ENCODE peak calls at places on chromosome 1, in six cellular contexts. J is DND-41, K is spleen, M is GM12865, X is transverse colon, I is astrocyte of the spinal cord. O is an unnamed sample.

GRCh38 chr1:150082494-150082893 is 14.9 kb downstream of the VPS45 start:
- DNase-seq in M (no peak), J (no peak), I (no peak), K (no peak), X (no peak), O (no peak)

GRCh38 chr1:171081220-171081993 is 9.3 kb upstream of the FMO3 start:
- DNase-seq in K (no peak), I (peak; percentile 76), X (no peak), M (peak; percentile 7), J (no peak), O (peak; percentile 63)

GRCh38 chr1:218377143-218377660 is 32.1 kb downstream of the TGFB2 start:
- DNase-seq in J (peak; percentile 63), I (peak; percentile 98), M (peak; percentile 27), K (no peak), X (no peak), O (peak; percentile 97)

GRCh38 chr1:94055459-94056122 is 65.4 kb downstream of the ABCA4 start:
- DNase-seq in J (no peak), I (no peak), M (no peak), K (no peak), X (no peak), O (no peak)

GRCh38 chr1:162215902-162216301 is 146.4 kb downstream of the NOS1AP start:
- DNase-seq in J (no peak), M (no peak), X (peak; percentile 35), K (no peak), I (no peak), O (no peak)

GRCh38 chr1:197180252-197180878 is 33.9 kb upstream of the ASPM start:
- DNase-seq in M (peak; percentile 47), J (no peak), I (peak; percentile 73), X (no peak), K (no peak), O (peak; percentile 36)

GRCh38 chr1:113684153-113684541 is 75.1 kb downstream of the PHTF1 start:
- DNase-seq in J (no peak), I (peak; percentile 35), M (no peak), K (no peak), X (peak; percentile 41), O (no peak)

GRCh38 chr1:89844236-89844807 is 23.5 kb downstream of the LRRC8D start:
- DNase-seq in X (no peak), M (peak; percentile 32), J (peak; percentile 18), I (no peak), K (no peak), O (no peak)

GRCh38 chr1:201493757-201494617 is 12.9 kb downstream of the CSRP1 start:
- DNase-seq in J (no peak), I (no peak), X (no peak), M (no peak), K (peak; percentile 14), O (no peak)

GRCh38 chr1:154325583-154326545 is 539 bp downstream of the ATP8B2 start:
- DNase-seq in K (peak; percentile 86), J (no peak), M (peak; percentile 43), X (peak; percentile 64), I (peak; percentile 88), O (peak; percentile 70)

GRCh38 chr1:34763142-34763781 is 3.7 kb downstream of the GJB4 start:
- DNase-seq in I (peak; percentile 23), X (no peak), M (no peak), J (no peak), K (no peak), O (no peak)

GRCh38 chr1:41920658-41921057 is 1.9 kb upstream of the HIVEP3 start:
- DNase-seq in X (no peak), K (no peak), I (peak; percentile 68), J (no peak), M (no peak), O (no peak)

GRCh38 chr1:223253916-223254315 is 110.1 kb downstream of the SUSD4 start:
- DNase-seq in I (no peak), J (no peak), M (no peak), K (no peak), X (no peak), O (no peak)

GRCh38 chr1:234647758-234648157 is 37.8 kb upstream of the IRF2BP2 start:
- DNase-seq in J (no peak), X (no peak), I (no peak), K (no peak), M (peak; percentile 23), O (no peak)

DNA sequence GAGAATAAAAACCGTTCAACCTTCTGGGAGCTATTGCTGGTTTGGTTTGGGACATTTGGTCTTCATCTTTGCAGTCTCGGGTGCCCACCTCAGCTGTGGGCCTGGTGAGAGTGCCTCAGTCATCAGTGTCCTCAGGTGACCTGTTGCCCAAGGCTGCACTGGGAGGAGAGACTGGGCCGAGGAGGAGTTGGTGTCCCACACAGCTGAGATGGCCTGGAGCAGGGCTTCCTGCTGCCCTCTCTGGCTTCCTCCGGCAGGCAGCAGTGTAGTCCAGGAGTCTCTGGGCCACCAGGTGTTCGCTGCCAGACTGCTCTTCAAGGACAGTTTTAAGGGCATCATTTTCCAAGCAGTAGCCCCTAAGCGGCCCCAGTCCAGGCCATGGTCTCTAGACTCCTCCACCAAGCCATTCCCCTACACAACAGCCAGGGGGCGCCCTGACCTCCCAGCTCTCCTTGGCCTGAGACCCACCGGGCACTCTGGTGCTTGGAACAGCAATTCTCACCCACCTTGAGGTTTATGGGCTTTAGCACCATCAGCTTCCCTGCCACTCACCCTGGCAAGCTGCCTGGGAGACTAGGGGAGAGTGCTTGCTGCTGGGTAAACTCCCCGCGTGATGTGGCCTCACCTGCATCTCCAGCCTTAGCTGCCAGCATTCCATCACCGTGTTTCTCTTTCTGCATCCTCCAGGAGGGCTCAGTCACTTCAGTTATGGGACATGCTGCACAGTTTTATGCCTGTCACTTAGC is 9.1 kb upstream of the SYTL1 start:
- DNase-seq in X (peak; percentile 39), M (peak; percentile 40), K (peak; percentile 89), I (peak; percentile 9), J (peak; percentile 43), O (no peak)
- TF ChIP-seq CTCF in X (peak; percentile 85), M (peak; percentile 82), K (peak; percentile 83), I (peak; percentile 92), J (peak; percentile 81), O (peak; percentile 89)

GRCh38 chr1:156118175-156118868 is 3.8 kb downstream of the LMNA start:
- DNase-seq in X (peak; percentile 88), K (no peak), I (no peak), J (no peak), M (no peak), O (no peak)
- H3K4me3 ChIP-seq in X (peak overlapping the region; percentile 76), K (peak overlapping the region; percentile 58), I (peak overlapping the region; percentile 94), J (no peak overlapping the region), M (no peak overlapping the region), O (peak overlapping the region; percentile 100)

DNA sequence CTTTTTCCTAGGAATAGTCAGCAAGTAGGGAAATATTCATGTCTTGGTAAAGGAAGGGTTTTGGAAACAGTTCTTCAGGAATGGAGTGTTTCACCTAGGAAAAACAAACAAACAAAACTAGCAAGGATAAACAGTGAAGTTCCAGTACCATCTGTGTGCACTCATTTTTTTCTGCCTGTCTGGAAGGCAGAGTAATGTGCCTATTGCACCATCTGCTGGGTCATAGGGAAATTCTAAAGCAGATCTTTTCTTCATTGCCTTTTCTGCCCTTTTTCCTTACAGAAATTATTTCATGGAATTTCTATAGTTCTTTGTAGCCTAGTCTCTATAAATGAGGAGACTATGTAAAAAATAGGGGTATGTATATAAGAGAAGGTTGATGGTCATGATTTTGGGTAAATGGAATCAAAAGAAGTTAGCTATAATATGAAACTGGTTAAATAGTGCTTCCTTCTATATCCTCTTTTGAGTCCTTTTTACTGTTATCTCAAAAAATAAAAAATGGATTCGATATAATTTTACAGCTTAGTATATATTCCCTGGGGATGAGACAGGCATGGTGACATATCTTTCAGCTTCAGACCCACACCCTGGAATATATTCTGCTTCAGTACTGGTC is 3.4 kb upstream of the HRNR start:
- DNase-seq in K (no peak), X (no peak), I (peak; percentile 3), J (no peak), M (no peak), O (no peak)
- TF ChIP-seq CTCF in K (no peak), X (no peak), I (peak; percentile 18), J (peak; percentile 25), M (no peak), O (no peak)

GRCh38 chr1:109229531-109230127 is 15.9 kb downstream of the SARS1 start:
- DNase-seq in I (no peak), M (no peak), J (no peak), X (no peak), K (no peak), O (no peak)

GRCh38 chr1:109235137-109235536 is 14.2 kb upstream of the CELSR2 start:
- DNase-seq in K (no peak), M (no peak), X (no peak), J (no peak), I (no peak), O (no peak)

GRCh38 chr1:109226078-109226445 is 12.3 kb downstream of the SARS1 start:
- DNase-seq in I (no peak), M (no peak), X (no peak), J (no peak), K (no peak), O (no peak)

GRCh38 chr1:109228167-109228566 is 14.4 kb downstream of the SARS1 start:
- DNase-seq in M (no peak), J (no peak), K (no peak), X (no peak), I (peak; percentile 67), O (peak; percentile 29)

DNA sequence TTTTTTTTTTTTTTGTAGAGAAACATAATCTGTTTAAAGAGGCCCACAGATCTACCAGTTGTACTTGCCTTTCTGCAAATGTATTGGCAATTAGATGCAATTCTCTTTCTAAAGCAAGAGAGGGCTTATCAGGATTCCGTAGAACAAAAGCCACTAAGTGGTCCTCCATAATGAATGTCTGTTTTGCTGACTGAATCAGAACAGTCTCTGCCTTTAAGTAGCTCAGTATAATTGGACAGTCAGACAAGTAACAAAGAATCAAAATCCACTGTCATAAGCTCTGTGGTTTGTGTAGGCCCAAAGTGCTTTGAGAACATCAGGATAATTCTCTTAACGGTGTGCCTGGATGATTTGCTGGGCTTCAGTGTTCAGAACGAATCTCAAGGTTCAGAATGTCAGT is 17.4 kb downstream of the SARS1 start:
- DNase-seq in M (no peak), K (no peak), X (no peak), J (no peak), I (no peak), O (no peak)
- H3K4me3 ChIP-seq in M (no peak overlapping the region), K (no peak overlapping the region), X (no peak overlapping the region), J (no peak overlapping the region), I (no peak overlapping the region), O (no peak overlapping the region)

GRCh38 chr1:160238408-160238807 is 23.9 kb downstream of the DCAF8 start:
- DNase-seq in X (no peak), I (no peak), K (no peak), J (no peak), M (no peak), O (no peak)
- TF ChIP-seq CTCF in X (no peak), I (no peak), K (no peak), J (no peak), M (no peak), O (no peak)

GRCh38 chr1:212860713-212861581 is 2.9 kb downstream of the FLVCR1 start:
- DNase-seq in M (no peak), J (no peak), X (no peak), I (peak; percentile 18), K (no peak), O (no peak)
- H3K4me3 ChIP-seq in M (peak overlapping the region; percentile 73), J (no peak overlapping the region), X (no peak overlapping the region), I (no peak overlapping the region), K (no peak overlapping the region), O (peak overlapping the region; percentile 13)